ENCODE peak calls at places on chromosome 13, in seven cellular contexts. D, X, I, R, L, P and B are unnamed samples.
A peak's percentile ranks its signal among the peaks of the same experiment; 100 is the strongest.

GRCh38 chr13:99150575-99151370 is 49.9 kb upstream of the UBAC2 start:
- DNase-seq in D (no peak), X (no peak), I (no peak), R (no peak), L (peak; percentile 90), P (no peak), B (peak; percentile 99)

GRCh38 chr13:74264333-74264732 is 130.1 kb upstream of the KLF12 start:
- DNase-seq in D (no peak), X (no peak), I (no peak), R (no peak), L (no peak), P (no peak), B (no peak)

GRCh38 chr13:60260440-60260839 is 96.7 kb upstream of the DIAPH3 start:
- DNase-seq in D (no peak), X (no peak), I (no peak), R (no peak), L (no peak), P (no peak), B (no peak)

GRCh38 chr13:38264363-38265134 is 85.1 kb upstream of the UFM1 start:
- DNase-seq in D (no peak), X (no peak), I (no peak), R (peak; percentile 26), L (no peak), P (no peak), B (no peak)

GRCh38 chr13:113275387-113275786 is 21.7 kb upstream of the LAMP1 start:
- DNase-seq in D (peak; percentile 15), X (no peak), I (no peak), R (peak; percentile 34), L (peak; percentile 70), P (no peak), B (peak; percentile 66)

GRCh38 chr13:45518525-45519235 is 53.9 kb downstream of the COG3 start:
- DNase-seq in D (no peak), X (no peak), I (no peak), R (no peak), L (peak; percentile 47), P (no peak), B (peak; percentile 94)

GRCh38 chr13:103006706-103007426 is 59.4 kb downstream of the SLC10A2 start:
- DNase-seq in D (no peak), X (no peak), I (no peak), R (no peak), L (no peak), P (no peak), B (no peak)

GRCh38 chr13:18943721-18944391 is 237.8 kb downstream of the TUBA3C start:
- DNase-seq in D (no peak), X (no peak), I (no peak), R (no peak), L (no peak), P (no peak), B (no peak)

GRCh38 chr13:100922599-100922998 is 248.0 kb upstream of the TMTC4 start:
- DNase-seq in D (no peak), X (no peak), I (no peak), R (no peak), L (no peak), P (no peak), B (no peak)

GRCh38 chr13:98133949-98134348 is 8.9 kb upstream of the FARP1 start:
- DNase-seq in D (no peak), X (no peak), I (no peak), R (no peak), L (no peak), P (no peak), B (no peak)

GRCh38 chr13:49386664-49387063 is 57.2 kb downstream of the CAB39L start:
- DNase-seq in D (no peak), X (no peak), I (no peak), R (no peak), L (no peak), P (no peak), B (no peak)

GRCh38 chr13:112743451-112744305 is 53.8 kb downstream of the ATP11A start:
- DNase-seq in D (no peak), X (no peak), I (no peak), R (no peak), L (no peak), P (no peak), B (no peak)

GRCh38 chr13:48496796-48497195 is 36.1 kb downstream of the RCBTB2 start:
- DNase-seq in D (no peak), X (no peak), I (no peak), R (no peak), L (no peak), P (no peak), B (no peak)

GRCh38 chr13:33448889-33449288 is 163.3 kb upstream of the STARD13 start:
- DNase-seq in D (no peak), X (no peak), I (no peak), R (no peak), L (no peak), P (no peak), B (no peak)

GRCh38 chr13:71587193-71587592 is 279.8 kb downstream of the DACH1 start:
- DNase-seq in D (no peak), X (no peak), I (no peak), R (no peak), L (no peak), P (no peak), B (no peak)

GRCh38 chr13:51148952-51149573 is 38.0 kb upstream of the C13orf42 start:
- DNase-seq in D (no peak), X (peak; percentile 32), I (no peak), R (peak; percentile 90), L (peak; percentile 32), P (no peak), B (peak; percentile 50)

GRCh38 chr13:33205804-33206221 is 79.7 kb downstream of the STARD13 start:
- DNase-seq in D (no peak), X (no peak), I (no peak), R (no peak), L (no peak), P (no peak), B (no peak)

GRCh38 chr13:105956891-105957290 is 578.6 kb downstream of the EFNB2 start:
- DNase-seq in D (no peak), X (no peak), I (no peak), R (no peak), L (no peak), P (peak; percentile 5), B (no peak)

GRCh38 chr13:75635101-75635620 is 969 bp upstream of the LMO7 start:
- DNase-seq in D (no peak), X (no peak), I (no peak), R (no peak), L (peak; percentile 47), P (no peak), B (no peak)

GRCh38 chr13:52405767-52406494 is at the start of gene THSD1:
- DNase-seq in D (no peak), X (no peak), I (no peak), R (peak; percentile 71), L (peak; percentile 64), P (no peak), B (peak; percentile 52)

GRCh38 chr13:51971520-51972426 is 39.5 kb downstream of the ATP7B start:
- DNase-seq in D (no peak), X (no peak), I (no peak), R (no peak), L (no peak), P (no peak), B (no peak)

GRCh38 chr13:99528547-99528946 is 27.3 kb downstream of the TM9SF2 start:
- DNase-seq in D (peak; percentile 40), X (no peak), I (no peak), R (peak; percentile 53), L (no peak), P (no peak), B (no peak)

GRCh38 chr13:114100446-114101320 is 31.7 kb downstream of the RASA3 start:
- DNase-seq in D (no peak), X (no peak), I (no peak), R (peak; percentile 30), L (no peak), P (no peak), B (peak; percentile 30)

GRCh38 chr13:57629821-57630235 is 1.7 kb upstream of the PCDH17 start:
- DNase-seq in D (peak; percentile 21), X (peak; percentile 69), I (no peak), R (peak; percentile 98), L (no peak), P (no peak), B (peak; percentile 46)

GRCh38 chr13:74250738-74251190 is 116.6 kb upstream of the KLF12 start:
- DNase-seq in D (no peak), X (no peak), I (no peak), R (no peak), L (peak; percentile 91), P (no peak), B (peak; percentile 89)

GRCh38 chr13:110454227-110454859 is 107.2 kb downstream of the RAB20 start:
- DNase-seq in D (no peak), X (no peak), I (no peak), R (no peak), L (no peak), P (no peak), B (no peak)

GRCh38 chr13:92187378-92187989 is 789.1 kb downstream of the GPC5 start:
- DNase-seq in D (peak; percentile 2), X (no peak), I (no peak), R (peak; percentile 51), L (peak; percentile 4), P (no peak), B (peak; percentile 45)

GRCh38 chr13:85693889-85694511 is 105.2 kb downstream of the SLITRK6 start:
- DNase-seq in D (no peak), X (no peak), I (no peak), R (no peak), L (peak; percentile 12), P (no peak), B (peak; percentile 61)

GRCh38 chr13:111460548-111461444 is 140.4 kb downstream of the TEX29 start:
- DNase-seq in D (no peak), X (no peak), I (no peak), R (peak; percentile 70), L (peak; percentile 37), P (no peak), B (peak; percentile 1)

GRCh38 chr13:97295279-97296182 is 73.4 kb downstream of the MBNL2 start:
- DNase-seq in D (no peak), X (no peak), I (no peak), R (no peak), L (peak; percentile 77), P (no peak), B (peak; percentile 72)

GRCh38 chr13:78827471-78827870 is 168.5 kb upstream of the OBI1 start:
- DNase-seq in D (no peak), X (no peak), I (no peak), R (no peak), L (no peak), P (no peak), B (no peak)